ENCODE peak calls at places on chromosomes 12 and 14, in seven cellular contexts. J is tibial artery, W is mammary epithelial cell, L is kidney, E is stomach, V is GM12865, N is BJ. A is an unnamed sample.

GRCh38 chr12:38689704-38690103 is 215.7 kb downstream of the CPNE8 start:
- DNase-seq in V (no peak), E (no peak), J (no peak), N (peak; percentile 16), L (no peak), W (peak; percentile 50), A (no peak)

GRCh38 chr12:42326466-42327226 is 679 bp downstream of the PPHLN1 start:
- DNase-seq in E (no peak), J (no peak), W (peak; percentile 50), N (no peak), L (no peak), V (peak; percentile 28), A (no peak)

GRCh38 chr12:77893918-77894317 is 63.2 kb downstream of the NAV3 start:
- DNase-seq in E (peak; percentile 74), N (no peak), L (no peak), J (no peak), W (peak; percentile 10), V (no peak), A (peak; percentile 4)

GRCh38 chr12:19434538-19434937 is 4.8 kb upstream of the AEBP2 start:
- DNase-seq in J (no peak), N (no peak), V (peak; percentile 57), W (no peak), L (no peak), E (no peak), A (no peak)

GRCh38 chr14:92646952-92647461 is 101.4 kb downstream of the LGMN start:
- DNase-seq in J (peak; percentile 86), W (peak; percentile 23), E (no peak), N (peak; percentile 94), L (peak; percentile 37), V (no peak), A (peak; percentile 33)

GRCh38 chr14:52067873-52068740 is 752 bp downstream of the NID2 start:
- DNase-seq in W (no peak), V (peak; percentile 9), L (peak; percentile 83), N (no peak), J (no peak), E (no peak), A (no peak)

GRCh38 chr12:131672311-131672940 is 38.5 kb upstream of the SFSWAP start:
- DNase-seq in N (no peak), W (no peak), L (peak; percentile 63), V (no peak), J (peak; percentile 21), E (no peak), A (no peak)

GRCh38 chr14:74620923-74621322 is 8.9 kb upstream of the LTBP2 start:
- DNase-seq in J (no peak), W (no peak), V (no peak), L (no peak), E (no peak), N (no peak), A (no peak)

GRCh38 chr12:19431407-19432308 is 7.6 kb upstream of the AEBP2 start:
- DNase-seq in J (no peak), N (peak; percentile 73), V (peak; percentile 76), W (peak; percentile 90), E (no peak), L (no peak), A (peak; percentile 52)

GRCh38 chr14:68379510-68380303 is 413.2 kb downstream of the ZFP36L1 start:
- DNase-seq in L (no peak), W (no peak), E (no peak), N (no peak), V (no peak), J (no peak), A (no peak)

GRCh38 chr12:42732908-42733411 is 143.4 kb upstream of the PRICKLE1 start:
- DNase-seq in E (no peak), W (peak; percentile 17), L (no peak), J (no peak), V (no peak), N (no peak), A (peak; percentile 45)

GRCh38 chr12:49165114-49165513 is 23.8 kb downstream of the TUBA1A start:
- DNase-seq in N (no peak), E (no peak), V (no peak), W (no peak), L (no peak), J (peak; percentile 3), A (no peak)

GRCh38 chr12:25797335-25797863 is 161.1 kb upstream of the RASSF8 start:
- DNase-seq in N (no peak), E (no peak), J (no peak), V (no peak), L (no peak), W (no peak), A (no peak)

GRCh38 chr12:10910380-10910779 is 1.0 kb upstream of the TAS2R13 start:
- DNase-seq in J (no peak), N (no peak), W (no peak), L (no peak), E (no peak), V (no peak), A (no peak)

GRCh38 chr14:50062438-50063039 is 53.8 kb downstream of the VCPKMT start:
- DNase-seq in V (peak; percentile 90), N (no peak), L (no peak), J (no peak), E (peak; percentile 38), W (peak; percentile 69), A (peak; percentile 75)

GRCh38 chr12:53985358-53985899 is 483 bp downstream of the HOXC10 start:
- DNase-seq in E (no peak), N (no peak), L (no peak), V (no peak), J (no peak), W (no peak), A (no peak)

GRCh38 chr12:24948452-24948815 is 467 bp downstream of the BCAT1 start:
- DNase-seq in W (peak; percentile 52), N (no peak), E (no peak), V (peak; percentile 88), J (no peak), L (no peak), A (no peak)

GRCh38 chr14:73463411-73463810 is 5.1 kb upstream of the NUMB start:
- DNase-seq in V (peak; percentile 60), E (peak; percentile 33), W (peak; percentile 99), N (peak; percentile 87), J (peak; percentile 75), L (no peak), A (peak; percentile 45)

GRCh38 chr14:95524706-95525512 is 8.5 kb upstream of the SYNE3 start:
- DNase-seq in J (no peak), L (no peak), V (no peak), N (no peak), W (peak; percentile 80), E (no peak), A (no peak)

GRCh38 chr14:95526483-95527391 is 8.1 kb upstream of the GLRX5 start:
- DNase-seq in N (no peak), J (no peak), L (no peak), W (no peak), E (no peak), V (no peak), A (no peak)

GRCh38 chr14:95529242-95529641 is 5.6 kb upstream of the GLRX5 start:
- DNase-seq in V (no peak), W (no peak), J (no peak), L (no peak), N (no peak), E (no peak), A (no peak)

GRCh38 chr14:95525999-95526398 is 8.9 kb upstream of the GLRX5 start:
- DNase-seq in J (no peak), L (no peak), V (no peak), N (no peak), W (no peak), E (no peak), A (no peak)

DNA sequence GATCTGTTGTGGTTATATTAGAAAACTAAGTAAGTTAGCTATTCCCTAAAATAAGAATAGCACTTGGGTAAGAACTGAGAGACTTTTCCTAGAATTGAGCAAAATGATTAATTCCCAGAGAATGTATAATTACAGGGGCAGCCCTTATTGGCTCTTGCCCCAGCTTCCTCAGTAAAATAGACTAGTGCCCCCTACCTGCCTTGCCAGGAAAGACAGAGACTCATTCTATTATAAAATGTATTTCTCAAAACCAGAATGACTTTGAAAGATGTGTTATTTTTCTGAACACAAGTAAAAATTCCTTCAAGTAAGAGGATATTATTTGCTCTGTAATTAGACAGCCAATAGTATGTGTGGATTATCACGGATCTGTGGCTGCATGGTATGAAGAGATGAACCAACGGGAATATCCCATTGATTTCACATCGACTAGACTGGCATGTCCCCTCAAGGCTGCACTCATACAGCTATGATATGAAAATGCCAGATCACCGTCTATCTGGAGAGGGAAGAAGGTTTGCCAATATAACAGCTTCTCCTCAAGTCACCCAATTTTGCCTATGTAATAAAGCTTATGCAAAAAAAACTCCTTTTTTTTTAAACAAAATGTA is 7.4 kb upstream of the GLRX5 start:
- DNase-seq in E (peak; percentile 52), V (peak; percentile 59), L (no peak), J (no peak), N (peak; percentile 59), W (no peak), A (no peak)
- H3K4me3 ChIP-seq in E (no peak overlapping the region), V (no peak overlapping the region), L (no peak overlapping the region), J (peak overlapping the region; percentile 19), N (no peak overlapping the region), W (no peak overlapping the region), A (no peak overlapping the region)

GRCh38 chr14:59428581-59429012 is 36.6 kb downstream of the GPR135 start:
- DNase-seq in E (no peak), V (no peak), W (peak; percentile 33), L (no peak), N (no peak), J (no peak), A (no peak)
- TF ChIP-seq CTCF in E (no peak), V (no peak), W (peak; percentile 6), L (no peak), N (peak; percentile 43), J (peak; percentile 38), A (peak; percentile 36)

GRCh38 chr12:1369942-1370620 is 224.3 kb downstream of the FBXL14 start:
- DNase-seq in N (no peak), J (no peak), V (no peak), E (no peak), W (no peak), L (no peak), A (no peak)

GRCh38 chr12:1369460-1369859 is 224.9 kb downstream of the FBXL14 start:
- DNase-seq in J (no peak), N (no peak), L (no peak), W (no peak), E (no peak), V (no peak), A (no peak)

GRCh38 chr12:1365703-1366102 is 228.7 kb downstream of the FBXL14 start:
- DNase-seq in W (no peak), J (no peak), V (no peak), L (no peak), N (no peak), E (no peak), A (no peak)

GRCh38 chr12:1367731-1368285 is 226.6 kb downstream of the FBXL14 start:
- DNase-seq in J (no peak), L (no peak), V (no peak), N (no peak), W (no peak), E (no peak), A (no peak)

GRCh38 chr12:1367331-1367730 is 227.1 kb downstream of the FBXL14 start:
- DNase-seq in W (no peak), J (no peak), L (no peak), N (no peak), E (no peak), V (no peak), A (no peak)
- H3K4me3 ChIP-seq in W (no peak overlapping the region), J (no peak overlapping the region), L (no peak overlapping the region), N (no peak overlapping the region), E (no peak overlapping the region), V (no peak overlapping the region), A (no peak overlapping the region)

DNA sequence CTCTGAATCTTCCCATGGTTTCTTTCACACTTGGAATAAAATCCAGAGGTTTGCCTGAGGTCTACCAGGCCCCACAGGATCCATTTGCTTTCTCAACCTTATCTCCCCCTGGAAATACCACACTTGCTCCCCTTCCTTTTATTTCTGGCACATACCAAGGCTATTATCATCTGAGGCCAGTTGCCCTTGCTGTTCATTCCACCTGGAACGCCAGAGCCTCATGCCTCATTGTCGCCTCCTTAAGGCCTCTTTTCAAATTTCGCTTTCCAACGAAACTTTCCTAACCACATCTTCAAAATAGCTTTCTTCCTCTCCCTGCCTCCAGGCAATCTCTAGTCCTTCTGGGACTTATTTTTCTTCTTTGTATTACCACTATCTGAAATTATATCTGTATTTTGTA is 11.2 kb upstream of the LRIG3 start:
- DNase-seq in W (no peak), E (no peak), N (no peak), L (no peak), V (no peak), J (no peak), A (no peak)
- TF ChIP-seq CTCF in W (no peak), E (no peak), N (no peak), L (no peak), V (peak; percentile 17), J (no peak), A (no peak)